ENCODE peak calls at places on chromosomes 16 and 17, in five cellular contexts. Y is AG10803, E is SK-N-SH, A is tibial artery, M is uterus. H is an unnamed sample.

GRCh38 chr17:58637011-58637570 is 54.8 kb downstream of the TEX14 start:
- DNase-seq in Y (no peak), E (no peak), A (no peak), M (no peak), H (no peak)

GRCh38 chr16:17296412-17296811 is 174.3 kb downstream of the XYLT1 start:
- DNase-seq in Y (no peak), E (peak; percentile 85), A (no peak), M (no peak), H (no peak)

GRCh38 chr16:66176111-66176510 is 190.4 kb upstream of the CDH5 start:
- DNase-seq in Y (no peak), E (no peak), A (no peak), M (no peak), H (no peak)

GRCh38 chr17:43169561-43170139 is 1.4 kb upstream of the NBR1 start:
- DNase-seq in Y (peak; percentile 44), E (peak; percentile 49), A (peak; percentile 29), M (peak; percentile 34), H (peak; percentile 15)

GRCh38 chr16:87853411-87854052 is 15.8 kb downstream of the SLC7A5 start:
- DNase-seq in Y (peak; percentile 95), E (peak; percentile 90), A (peak; percentile 97), M (peak; percentile 90), H (peak; percentile 95)

GRCh38 chr17:43591750-43592562 is 45.8 kb upstream of the ETV4 start:
- DNase-seq in Y (peak; percentile 77), E (peak; percentile 52), A (peak; percentile 77), M (peak; percentile 88), H (peak; percentile 97)

GRCh38 chr16:23962001-23962400 is 126.2 kb downstream of the PRKCB start:
- DNase-seq in Y (no peak), E (no peak), A (no peak), M (no peak), H (no peak)

GRCh38 chr17:9874722-9875121 is 30.3 kb downstream of the RCVRN start:
- DNase-seq in Y (no peak), E (no peak), A (no peak), M (no peak), H (no peak)

GRCh38 chr17:39923836-39924690 is 3.3 kb downstream of the ORMDL3 start:
- DNase-seq in Y (peak; percentile 37), E (no peak), A (no peak), M (no peak), H (peak; percentile 35)

GRCh38 chr17:21842332-21843317 is 150.3 kb downstream of the KCNJ18 start:
- DNase-seq in Y (no peak), E (no peak), A (no peak), M (no peak), H (no peak)

GRCh38 chr17:76948726-76949342 is 80.6 kb downstream of the MGAT5B start:
- DNase-seq in Y (no peak), E (no peak), A (no peak), M (no peak), H (no peak)

GRCh38 chr17:45812102-45812501 is 28.0 kb downstream of the CRHR1 start:
- DNase-seq in Y (peak; percentile 9), E (no peak), A (no peak), M (no peak), H (peak; percentile 4)

GRCh38 chr17:9343513-9343912 is 232.1 kb downstream of the STX8 start:
- DNase-seq in Y (no peak), E (peak; percentile 24), A (no peak), M (peak; percentile 37), H (no peak)

GRCh38 chr16:65059421-65059980 is 62.4 kb downstream of the CDH11 start:
- DNase-seq in Y (no peak), E (no peak), A (no peak), M (no peak), H (no peak)

GRCh38 chr17:42543190-42544079 is 7.4 kb downstream of the NAGLU start:
- DNase-seq in Y (no peak), E (no peak), A (no peak), M (no peak), H (no peak)

GRCh38 chr17:307295-307691 is 45.3 kb downstream of the RPH3AL start:
- DNase-seq in Y (no peak), E (no peak), A (no peak), M (no peak), H (no peak)

GRCh38 chr17:7290166-7290565 is 4.3 kb downstream of the YBX2 start:
- DNase-seq in Y (no peak), E (no peak), A (no peak), M (no peak), H (no peak)

GRCh38 chr17:4508207-4508606 is 9.5 kb downstream of the SPNS2 start:
- DNase-seq in Y (no peak), E (no peak), A (no peak), M (no peak), H (no peak)

GRCh38 chr17:4510615-4510941 is 11.9 kb downstream of the SPNS2 start:
- DNase-seq in Y (no peak), E (no peak), A (no peak), M (no peak), H (no peak)

GRCh38 chr17:4507361-4508111 is 8.9 kb downstream of the SPNS2 start:
- DNase-seq in Y (no peak), E (no peak), A (no peak), M (no peak), H (no peak)

GRCh38 chr17:4509923-4510614 is 11.4 kb downstream of the SPNS2 start:
- DNase-seq in Y (no peak), E (no peak), A (peak; percentile 44), M (no peak), H (no peak)

GRCh38 chr17:4509402-4509801 is 10.7 kb downstream of the SPNS2 start:
- DNase-seq in Y (no peak), E (no peak), A (peak; percentile 45), M (no peak), H (no peak)
- TF ChIP-seq CTCF in Y (no peak), E (no peak), A (peak; percentile 17), M (no peak), H (no peak)

GRCh38 chr17:47829870-47830269 is 1.5 kb downstream of the MRPL10 start:
- DNase-seq in Y (no peak), E (no peak), A (no peak), M (no peak), H (no peak)

GRCh38 chr17:47834756-47835155 is 3.3 kb downstream of the LRRC46 start:
- DNase-seq in Y (no peak), E (no peak), A (no peak), M (no peak), H (no peak)

GRCh38 chr17:47831934-47832327 is 461 bp downstream of the LRRC46 start:
- DNase-seq in Y (no peak), E (no peak), A (no peak), M (no peak), H (no peak)

GRCh38 chr17:47830991-47831933 is at the start of the genes LRRC46 and MRPL10:
- DNase-seq in Y (peak; percentile 89), E (peak; percentile 100), A (peak; percentile 88), M (peak; percentile 96), H (peak; percentile 92)

GRCh38 chr17:47830396-47830907 is 889 bp downstream of the MRPL10 start:
- DNase-seq in Y (no peak), E (no peak), A (no peak), M (no peak), H (no peak)
- H3K4me3 ChIP-seq in Y (peak overlapping the region; percentile 98), E (peak overlapping the region; percentile 77), A (peak overlapping the region; percentile 59), M (peak overlapping the region; percentile 73), H (peak overlapping the region; percentile 79)

GRCh38 chr16:57747091-57747490 is 11.5 kb downstream of the KATNB1 start:
- DNase-seq in Y (no peak), E (no peak), A (no peak), M (no peak), H (no peak)
- TF ChIP-seq CTCF in Y (no peak), E (no peak), A (no peak), M (no peak), H (no peak)

DNA sequence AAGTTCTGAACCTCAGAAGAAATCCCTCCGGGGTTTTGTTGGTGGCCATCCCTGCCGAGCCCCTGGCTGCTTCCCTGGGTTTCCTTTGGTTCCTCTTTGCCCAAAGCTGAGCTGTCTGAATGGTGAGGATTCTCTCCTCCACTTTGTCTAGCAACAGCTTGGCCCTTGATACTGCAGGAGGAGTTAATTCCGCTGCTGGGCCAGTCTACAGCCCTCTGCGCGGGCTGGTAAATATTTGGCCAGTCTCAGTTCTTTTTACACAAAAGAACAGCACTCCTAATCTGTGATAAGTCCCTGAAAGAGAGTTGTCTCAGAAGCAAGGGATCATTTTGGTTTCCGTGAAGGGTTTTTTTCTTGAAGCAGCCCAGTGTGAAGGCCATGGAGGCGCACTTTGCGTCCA is 171.0 kb downstream of the RAB11FIP4 start:
- DNase-seq in Y (no peak), E (no peak), A (no peak), M (no peak), H (no peak)
- H3K4me3 ChIP-seq in Y (peak overlapping the region; percentile 89), E (no peak overlapping the region), A (peak overlapping the region; percentile 74), M (no peak overlapping the region), H (peak overlapping the region; percentile 10)

GRCh38 chr16:50372611-50373344 is 4.0 kb upstream of the BRD7 start:
- DNase-seq in Y (peak; percentile 41), E (peak; percentile 58), A (peak; percentile 67), M (no peak), H (peak; percentile 24)
- TF ChIP-seq CTCF in Y (no peak), E (no peak), A (peak; percentile 31), M (no peak), H (no peak)

DNA sequence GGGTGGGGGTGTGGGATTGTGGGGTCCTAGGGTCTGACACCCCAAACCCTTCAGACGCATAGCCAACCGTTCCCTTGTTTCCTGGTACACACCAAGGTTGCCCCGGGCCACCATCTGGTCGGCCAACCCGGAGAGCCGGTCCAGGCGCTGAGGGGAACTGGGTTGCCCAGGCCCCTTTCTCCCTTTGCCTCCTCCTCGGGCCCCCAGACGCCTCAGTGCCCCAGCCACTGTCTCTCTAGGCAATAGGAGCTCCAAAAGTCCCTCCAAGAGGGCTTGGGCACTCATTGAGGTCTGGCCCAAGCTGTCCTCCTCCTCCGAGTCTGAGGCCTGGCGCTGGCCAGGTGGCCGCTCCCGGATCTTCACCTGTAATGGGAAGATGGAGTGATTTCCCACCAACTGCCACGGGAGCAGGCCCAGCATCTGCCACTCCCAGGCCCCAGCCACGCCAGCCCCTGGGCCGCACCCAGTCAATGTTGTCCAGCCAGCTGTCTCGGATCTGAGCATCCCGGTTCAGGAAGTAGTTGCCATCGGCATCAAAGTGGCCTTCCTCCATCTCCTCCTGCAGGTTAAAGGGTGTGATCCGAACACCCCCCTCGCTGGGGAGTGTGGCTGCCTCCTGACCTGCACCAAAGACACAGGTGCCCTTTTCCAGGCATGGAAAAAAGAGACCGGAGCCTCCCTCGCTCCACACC is 1.5 kb downstream of the CD2BP2 start:
- DNase-seq in Y (no peak), E (no peak), A (no peak), M (no peak), H (no peak)
- H3K4me3 ChIP-seq in Y (peak overlapping the region; percentile 95), E (peak overlapping the region; percentile 99), A (no peak overlapping the region), M (no peak overlapping the region), H (peak overlapping the region; percentile 97)

GRCh38 chr17:17784599-17785264 is 52.1 kb downstream of the SREBF1 start:
- DNase-seq in Y (no peak), E (peak; percentile 60), A (no peak), M (no peak), H (no peak)
- TF ChIP-seq CTCF in Y (peak; percentile 19), E (peak; percentile 25), A (no peak), M (no peak), H (peak; percentile 27)